ENCODE peak calls at places on chromosomes 1 and 21, in seven cellular contexts. M, D, H, Z, I, R and K are unnamed samples.

GRCh38 chr1:119159096-119159495 is 18.6 kb upstream of the WARS2 start:
- DNase-seq in M (peak; percentile 70), D (no peak), H (no peak), Z (peak; percentile 19), I (peak; percentile 81), R (peak; percentile 57), K (no peak)

GRCh38 chr1:58869638-58870297 is 85.9 kb upstream of the JUN start:
- DNase-seq in M (no peak), D (no peak), H (no peak), Z (no peak), I (no peak), R (no peak), K (no peak)

GRCh38 chr1:108962681-108963051 is 618 bp downstream of the CLCC1 start:
- DNase-seq in M (no peak), D (no peak), H (peak; percentile 53), Z (no peak), I (no peak), R (no peak), K (peak; percentile 57)

GRCh38 chr1:7592120-7592798 is 178.8 kb upstream of the VAMP3 start:
- DNase-seq in M (no peak), D (no peak), H (no peak), Z (no peak), I (no peak), R (no peak), K (no peak)

GRCh38 chr1:155522069-155522468 is 40.5 kb downstream of the ASH1L start:
- DNase-seq in M (no peak), D (no peak), H (no peak), Z (peak; percentile 43), I (no peak), R (no peak), K (no peak)

GRCh38 chr1:159675046-159675445 is 39.3 kb downstream of the CRP start:
- DNase-seq in M (no peak), D (no peak), H (no peak), Z (no peak), I (peak; percentile 24), R (no peak), K (no peak)

GRCh38 chr1:211589782-211590721 is 11.1 kb upstream of the SLC30A1 start:
- DNase-seq in M (no peak), D (no peak), H (peak; percentile 61), Z (peak; percentile 47), I (no peak), R (peak; percentile 94), K (peak; percentile 90)

GRCh38 chr21:41207401-41208388 is 39.7 kb downstream of the BACE2 start:
- DNase-seq in M (no peak), D (no peak), H (peak; percentile 40), Z (no peak), I (peak; percentile 13), R (peak; percentile 89), K (peak; percentile 94)

GRCh38 chr21:43935711-43936110 is 70.7 kb downstream of the AGPAT3 start:
- DNase-seq in M (no peak), D (no peak), H (no peak), Z (no peak), I (no peak), R (no peak), K (no peak)

GRCh38 chr1:14634497-14634896 is 36.0 kb downstream of the KAZN start:
- DNase-seq in M (no peak), D (no peak), H (no peak), Z (no peak), I (no peak), R (no peak), K (no peak)

GRCh38 chr1:234226106-234226818 is 147.0 kb upstream of the COA6 start:
- DNase-seq in M (no peak), D (no peak), H (no peak), Z (no peak), I (no peak), R (no peak), K (no peak)

GRCh38 chr1:47693115-47693514 is 255.3 kb downstream of the FOXD2 start:
- DNase-seq in M (no peak), D (no peak), H (no peak), Z (no peak), I (no peak), R (no peak), K (no peak)

GRCh38 chr1:183697814-183698590 is 44.9 kb upstream of the APOBEC4 start:
- DNase-seq in M (no peak), D (no peak), H (no peak), Z (no peak), I (no peak), R (no peak), K (no peak)

GRCh38 chr1:154599658-154600057 is 8.3 kb downstream of the ADAR start:
- DNase-seq in M (no peak), D (no peak), H (no peak), Z (no peak), I (no peak), R (peak; percentile 33), K (no peak)

GRCh38 chr1:64545118-64545916 is 75.4 kb downstream of the CACHD1 start:
- DNase-seq in M (no peak), D (no peak), H (no peak), Z (no peak), I (no peak), R (no peak), K (no peak)

GRCh38 chr21:42218836-42219605 is at the start of gene ABCG1:
- DNase-seq in M (no peak), D (peak; percentile 45), H (peak; percentile 70), Z (peak; percentile 59), I (no peak), R (peak; percentile 33), K (peak; percentile 78)

GRCh38 chr1:12112711-12113161 is 49.6 kb downstream of the TNFRSF8 start:
- DNase-seq in M (no peak), D (no peak), H (no peak), Z (no peak), I (no peak), R (peak; percentile 46), K (peak; percentile 69)